ENCODE peak calls at places on chromosomes 6 and 20, in nine cellular contexts. One of them, this sample, is unnamed.

GRCh38 chr20:59945731-59946130 is 5.5 kb downstream of the FAM217B start:
- DNase-seq in AG10803: peak
- DNase-seq in tibial nerve: no peak
- DNase-seq in AG09309: no peak
- DNase-seq in right lobe of liver: no peak
- DNase-seq in astrocyte of the spinal cord: no peak
- DNase-seq in cardiac muscle cell: no peak
- DNase-seq in WERI-Rb-1: no peak
- DNase-seq in GM12865: no peak
- DNase-seq in this sample: no peak

GRCh38 chr6:37600287-37600916 is 97.3 kb downstream of the MDGA1 start:
- DNase-seq in AG10803: no peak
- DNase-seq in tibial nerve: no peak
- DNase-seq in AG09309: no peak
- DNase-seq in right lobe of liver: no peak
- DNase-seq in astrocyte of the spinal cord: no peak
- DNase-seq in cardiac muscle cell: no peak
- DNase-seq in WERI-Rb-1: no peak
- DNase-seq in GM12865: no peak
- DNase-seq in this sample: no peak

GRCh38 chr6:160274846-160275510 is 16.4 kb upstream of the SLC22A2 start:
- DNase-seq in AG10803: no peak
- DNase-seq in tibial nerve: no peak
- DNase-seq in AG09309: no peak
- DNase-seq in right lobe of liver: no peak
- DNase-seq in astrocyte of the spinal cord: no peak
- DNase-seq in cardiac muscle cell: no peak
- DNase-seq in WERI-Rb-1: no peak
- DNase-seq in GM12865: no peak
- DNase-seq in this sample: no peak

GRCh38 chr6:45677381-45677992 is 299.8 kb upstream of the SUPT3H start:
- DNase-seq in AG10803: peak
- DNase-seq in tibial nerve: no peak
- DNase-seq in AG09309: no peak
- DNase-seq in right lobe of liver: no peak
- DNase-seq in astrocyte of the spinal cord: peak
- DNase-seq in cardiac muscle cell: no peak
- DNase-seq in WERI-Rb-1: no peak
- DNase-seq in GM12865: peak
- DNase-seq in this sample: no peak

GRCh38 chr6:160030103-160030502 is 61.2 kb downstream of the IGF2R start:
- DNase-seq in AG10803: peak
- DNase-seq in tibial nerve: peak
- DNase-seq in AG09309: peak
- DNase-seq in right lobe of liver: peak
- DNase-seq in astrocyte of the spinal cord: peak
- DNase-seq in cardiac muscle cell: peak
- DNase-seq in WERI-Rb-1: no peak
- DNase-seq in GM12865: no peak
- DNase-seq in this sample: no peak

GRCh38 chr20:8389381-8390368 is 257.6 kb downstream of the PLCB1 start:
- DNase-seq in AG10803: peak
- DNase-seq in tibial nerve: no peak
- DNase-seq in AG09309: no peak
- DNase-seq in right lobe of liver: no peak
- DNase-seq in astrocyte of the spinal cord: peak
- DNase-seq in cardiac muscle cell: peak
- DNase-seq in WERI-Rb-1: no peak
- DNase-seq in GM12865: peak
- DNase-seq in this sample: peak

GRCh38 chr20:63686492-63687321 is 9.7 kb upstream of the TNFRSF6B start:
- DNase-seq in AG10803: peak
- DNase-seq in tibial nerve: peak
- DNase-seq in AG09309: peak
- DNase-seq in right lobe of liver: peak
- DNase-seq in astrocyte of the spinal cord: peak
- DNase-seq in cardiac muscle cell: peak
- DNase-seq in WERI-Rb-1: no peak
- DNase-seq in GM12865: no peak
- DNase-seq in this sample: no peak

GRCh38 chr6:30646450-30647038 is 389 bp upstream of the C6orf136 start:
- DNase-seq in AG10803: no peak
- DNase-seq in tibial nerve: peak
- DNase-seq in AG09309: peak
- DNase-seq in right lobe of liver: no peak
- DNase-seq in astrocyte of the spinal cord: no peak
- DNase-seq in cardiac muscle cell: peak
- DNase-seq in WERI-Rb-1: peak
- DNase-seq in GM12865: no peak
- DNase-seq in this sample: no peak

DNA sequence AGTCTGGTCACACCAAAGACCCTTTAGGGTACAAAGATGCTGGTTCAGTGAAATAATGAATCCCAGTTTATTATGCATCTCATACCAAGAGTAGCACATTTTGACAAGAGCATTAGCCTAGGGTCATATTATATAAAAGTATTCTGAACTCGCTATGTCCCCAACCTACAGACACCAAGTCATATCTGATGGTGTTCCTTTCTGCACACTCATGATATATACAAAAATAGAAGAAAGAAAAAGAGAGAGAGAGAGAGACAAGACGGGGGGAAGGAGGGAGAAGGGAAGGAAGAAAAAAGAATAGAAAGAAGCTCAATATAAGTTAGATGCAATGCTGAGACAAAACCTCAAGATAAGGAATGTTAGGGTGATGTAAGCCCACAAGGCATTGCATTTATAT is 131.1 kb downstream of the DST start:
- DNase-seq in AG10803: no peak
- DNase-seq in tibial nerve: no peak
- DNase-seq in AG09309: no peak
- DNase-seq in right lobe of liver: no peak
- DNase-seq in astrocyte of the spinal cord: no peak
- DNase-seq in cardiac muscle cell: no peak
- DNase-seq in WERI-Rb-1: no peak
- DNase-seq in GM12865: no peak
- DNase-seq in this sample: no peak
- H3K4me3 ChIP-seq in AG10803: no peak
- H3K4me3 ChIP-seq in tibial nerve: no peak
- H3K4me3 ChIP-seq in AG09309: no peak
- H3K4me3 ChIP-seq in right lobe of liver: no peak
- H3K4me3 ChIP-seq in astrocyte of the spinal cord: no peak
- H3K4me3 ChIP-seq in cardiac muscle cell: no peak
- H3K4me3 ChIP-seq in WERI-Rb-1: no peak
- H3K4me3 ChIP-seq in GM12865: no peak
- H3K4me3 ChIP-seq in this sample: no peak

GRCh38 chr6:24126586-24127192 is 674 bp downstream of the NRSN1 start:
- DNase-seq in AG10803: peak
- DNase-seq in tibial nerve: no peak
- DNase-seq in AG09309: no peak
- DNase-seq in right lobe of liver: no peak
- DNase-seq in astrocyte of the spinal cord: peak
- DNase-seq in cardiac muscle cell: peak
- DNase-seq in WERI-Rb-1: no peak
- DNase-seq in GM12865: peak
- DNase-seq in this sample: peak
- H3K4me3 ChIP-seq in AG10803: no peak
- H3K4me3 ChIP-seq in tibial nerve: no peak
- H3K4me3 ChIP-seq in AG09309: no peak
- H3K4me3 ChIP-seq in right lobe of liver: no peak
- H3K4me3 ChIP-seq in astrocyte of the spinal cord: no peak
- H3K4me3 ChIP-seq in cardiac muscle cell: peak
- H3K4me3 ChIP-seq in WERI-Rb-1: peak
- H3K4me3 ChIP-seq in GM12865: no peak
- H3K4me3 ChIP-seq in this sample: peak

GRCh38 chr6:62286470-62286843 is 432 bp upstream of the KHDRBS2 start:
- DNase-seq in AG10803: no peak
- DNase-seq in tibial nerve: no peak
- DNase-seq in AG09309: no peak
- DNase-seq in right lobe of liver: no peak
- DNase-seq in astrocyte of the spinal cord: no peak
- DNase-seq in cardiac muscle cell: peak
- DNase-seq in WERI-Rb-1: no peak
- DNase-seq in GM12865: no peak
- DNase-seq in this sample: no peak
- H3K4me3 ChIP-seq in AG10803: no peak
- H3K4me3 ChIP-seq in tibial nerve: peak
- H3K4me3 ChIP-seq in AG09309: no peak
- H3K4me3 ChIP-seq in right lobe of liver: no peak
- H3K4me3 ChIP-seq in astrocyte of the spinal cord: no peak
- H3K4me3 ChIP-seq in cardiac muscle cell: peak
- H3K4me3 ChIP-seq in WERI-Rb-1: no peak
- H3K4me3 ChIP-seq in GM12865: peak
- H3K4me3 ChIP-seq in this sample: no peak

DNA sequence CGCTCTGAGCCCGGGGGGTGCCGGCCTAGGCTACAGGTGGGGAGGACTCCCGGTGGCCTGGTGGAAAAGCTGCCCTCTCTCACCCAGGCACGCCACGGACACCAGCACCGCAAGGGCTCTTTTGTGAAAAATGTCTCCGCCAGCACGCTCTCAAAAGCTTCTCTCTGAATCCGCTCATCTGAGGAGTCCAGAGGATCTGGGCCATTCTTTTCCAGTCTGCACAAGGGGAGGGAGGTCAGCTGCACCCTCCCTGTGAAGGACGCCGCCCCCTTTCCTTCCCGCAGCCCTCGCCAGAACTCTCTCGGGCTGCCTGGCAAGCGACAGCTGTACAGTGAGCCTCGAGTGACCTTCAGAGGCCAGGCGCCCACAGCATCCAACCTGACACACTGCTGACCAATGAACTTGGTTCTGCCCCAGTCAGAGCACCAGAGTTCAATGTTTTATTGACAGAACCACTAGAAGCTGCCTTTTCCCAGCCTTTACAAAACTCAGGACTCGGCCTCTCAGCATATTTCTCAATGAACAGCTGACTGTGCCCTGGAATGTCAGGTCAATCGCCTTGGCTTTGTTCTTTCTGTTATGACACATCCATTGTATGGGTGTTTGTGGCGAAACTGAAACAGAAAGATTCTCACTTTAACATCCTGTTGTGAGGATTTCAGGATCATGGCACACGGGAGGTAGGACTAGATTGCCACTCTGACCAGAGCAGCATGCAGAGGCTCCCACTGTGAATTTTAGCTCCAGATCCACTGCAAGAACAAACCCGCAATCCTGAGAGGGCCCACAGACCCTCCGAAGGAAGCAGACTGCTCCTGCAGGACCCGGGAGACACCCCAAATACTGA is 26.7 kb downstream of the SERPINB9 start:
- DNase-seq in AG10803: peak
- DNase-seq in tibial nerve: no peak
- DNase-seq in AG09309: peak
- DNase-seq in right lobe of liver: peak
- DNase-seq in astrocyte of the spinal cord: peak
- DNase-seq in cardiac muscle cell: peak
- DNase-seq in WERI-Rb-1: peak
- DNase-seq in GM12865: peak
- DNase-seq in this sample: peak
- H3K4me3 ChIP-seq in AG10803: peak
- H3K4me3 ChIP-seq in tibial nerve: peak
- H3K4me3 ChIP-seq in AG09309: peak
- H3K4me3 ChIP-seq in right lobe of liver: peak
- H3K4me3 ChIP-seq in astrocyte of the spinal cord: peak
- H3K4me3 ChIP-seq in cardiac muscle cell: no peak
- H3K4me3 ChIP-seq in WERI-Rb-1: no peak
- H3K4me3 ChIP-seq in GM12865: peak
- H3K4me3 ChIP-seq in this sample: peak

GRCh38 chr6:104955491-104955890 is 1.4 kb upstream of the LIN28B start:
- DNase-seq in AG10803: no peak
- DNase-seq in tibial nerve: no peak
- DNase-seq in AG09309: no peak
- DNase-seq in right lobe of liver: no peak
- DNase-seq in astrocyte of the spinal cord: no peak
- DNase-seq in cardiac muscle cell: peak
- DNase-seq in WERI-Rb-1: no peak
- DNase-seq in GM12865: no peak
- DNase-seq in this sample: no peak
- H3K4me3 ChIP-seq in AG10803: no peak
- H3K4me3 ChIP-seq in tibial nerve: no peak
- H3K4me3 ChIP-seq in AG09309: no peak
- H3K4me3 ChIP-seq in right lobe of liver: no peak
- H3K4me3 ChIP-seq in astrocyte of the spinal cord: no peak
- H3K4me3 ChIP-seq in cardiac muscle cell: peak
- H3K4me3 ChIP-seq in WERI-Rb-1: peak
- H3K4me3 ChIP-seq in GM12865: no peak
- H3K4me3 ChIP-seq in this sample: peak

DNA sequence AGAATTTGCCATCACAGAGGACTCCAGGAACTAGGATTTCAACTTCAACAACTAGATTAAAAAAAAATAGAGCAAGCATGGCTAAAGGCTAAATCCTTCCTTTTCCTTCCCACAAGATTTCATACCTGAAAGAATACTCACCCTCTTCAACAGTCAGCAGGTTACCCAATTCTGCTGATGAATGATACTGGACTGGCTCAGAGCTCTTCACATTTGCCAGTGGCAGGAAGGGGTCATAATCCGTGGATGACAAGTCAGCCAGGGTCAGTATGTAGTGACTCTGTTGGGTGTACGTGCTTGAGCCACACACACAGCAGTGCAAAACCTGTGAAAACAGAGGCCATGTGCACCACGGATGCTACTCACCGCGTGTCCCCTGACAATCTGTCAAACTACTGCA is 152.9 kb downstream of the INSM1 start:
- DNase-seq in AG10803: peak
- DNase-seq in tibial nerve: no peak
- DNase-seq in AG09309: peak
- DNase-seq in right lobe of liver: no peak
- DNase-seq in astrocyte of the spinal cord: peak
- DNase-seq in cardiac muscle cell: no peak
- DNase-seq in WERI-Rb-1: no peak
- DNase-seq in GM12865: no peak
- DNase-seq in this sample: no peak
- H3K4me3 ChIP-seq in AG10803: no peak
- H3K4me3 ChIP-seq in tibial nerve: no peak
- H3K4me3 ChIP-seq in AG09309: no peak
- H3K4me3 ChIP-seq in right lobe of liver: no peak
- H3K4me3 ChIP-seq in astrocyte of the spinal cord: no peak
- H3K4me3 ChIP-seq in cardiac muscle cell: no peak
- H3K4me3 ChIP-seq in WERI-Rb-1: no peak
- H3K4me3 ChIP-seq in GM12865: no peak
- H3K4me3 ChIP-seq in this sample: no peak